ENCODE peak calls at places on chromosomes 6 and 20, in five cellular contexts. One of them, this sample, is unnamed.

GRCh38 chr6:160730911-160731310 is 28.9 kb downstream of the PLG start:
- DNase-seq in aorta: no peak
- DNase-seq in lung: no peak
- DNase-seq in K562: peak; percentile 63
- DNase-seq in activated naive CD4-positive, alpha-beta T cell treated with anti-CD3 and anti-CD28 coated beads, Interleukin-2, amount 10 ng/mL, durations not matched to agents 7 days and 5 days: no peak
- DNase-seq in this sample: peak; percentile 30

GRCh38 chr6:132964101-132964867 is 149.9 kb downstream of the RPS12 start:
- DNase-seq in activated naive CD4-positive, alpha-beta T cell treated with anti-CD3 and anti-CD28 coated beads, Interleukin-2, amount 10 ng/mL, durations not matched to agents 7 days and 5 days: no peak
- DNase-seq in aorta: no peak
- DNase-seq in K562: peak; percentile 75
- DNase-seq in lung: no peak
- DNase-seq in this sample: no peak

GRCh38 chr6:84422380-84422968 is 195.0 kb upstream of the CEP162 start:
- DNase-seq in aorta: peak; percentile 91
- DNase-seq in activated naive CD4-positive, alpha-beta T cell treated with anti-CD3 and anti-CD28 coated beads, Interleukin-2, amount 10 ng/mL, durations not matched to agents 7 days and 5 days: peak; percentile 20
- DNase-seq in lung: peak; percentile 35
- DNase-seq in K562: peak; percentile 75
- DNase-seq in this sample: peak; percentile 71

GRCh38 chr6:125567407-125567806 is 182.0 kb upstream of the HEY2 start:
- DNase-seq in K562: no peak
- DNase-seq in aorta: no peak
- DNase-seq in lung: no peak
- DNase-seq in activated naive CD4-positive, alpha-beta T cell treated with anti-CD3 and anti-CD28 coated beads, Interleukin-2, amount 10 ng/mL, durations not matched to agents 7 days and 5 days: no peak
- DNase-seq in this sample: no peak

GRCh38 chr20:722822-723644 is 45.3 kb downstream of the SLC52A3 start:
- DNase-seq in lung: no peak
- DNase-seq in K562: no peak
- DNase-seq in aorta: peak; percentile 24
- DNase-seq in activated naive CD4-positive, alpha-beta T cell treated with anti-CD3 and anti-CD28 coated beads, Interleukin-2, amount 10 ng/mL, durations not matched to agents 7 days and 5 days: no peak
- DNase-seq in this sample: no peak

GRCh38 chr20:53623454-53624206 is 30.0 kb upstream of the ZNF217 start:
- DNase-seq in aorta: peak; percentile 81
- DNase-seq in activated naive CD4-positive, alpha-beta T cell treated with anti-CD3 and anti-CD28 coated beads, Interleukin-2, amount 10 ng/mL, durations not matched to agents 7 days and 5 days: peak; percentile 56
- DNase-seq in K562: peak; percentile 86
- DNase-seq in lung: peak; percentile 36
- DNase-seq in this sample: peak; percentile 61

GRCh38 chr20:13567663-13568062 is 71.1 kb downstream of the TASP1 start:
- DNase-seq in aorta: no peak
- DNase-seq in lung: no peak
- DNase-seq in K562: no peak
- DNase-seq in activated naive CD4-positive, alpha-beta T cell treated with anti-CD3 and anti-CD28 coated beads, Interleukin-2, amount 10 ng/mL, durations not matched to agents 7 days and 5 days: no peak
- DNase-seq in this sample: no peak

GRCh38 chr6:6884193-6884627 is 223.6 kb upstream of the RREB1 start:
- DNase-seq in activated naive CD4-positive, alpha-beta T cell treated with anti-CD3 and anti-CD28 coated beads, Interleukin-2, amount 10 ng/mL, durations not matched to agents 7 days and 5 days: no peak
- DNase-seq in lung: no peak
- DNase-seq in aorta: no peak
- DNase-seq in K562: no peak
- DNase-seq in this sample: no peak

GRCh38 chr20:54152227-54153040 is 21.4 kb downstream of the CYP24A1 start:
- DNase-seq in K562: no peak
- DNase-seq in activated naive CD4-positive, alpha-beta T cell treated with anti-CD3 and anti-CD28 coated beads, Interleukin-2, amount 10 ng/mL, durations not matched to agents 7 days and 5 days: no peak
- DNase-seq in lung: no peak
- DNase-seq in aorta: no peak
- DNase-seq in this sample: no peak

GRCh38 chr20:50303573-50304500 is 113.2 kb downstream of the CEBPB start:
- DNase-seq in K562: peak; percentile 73
- DNase-seq in activated naive CD4-positive, alpha-beta T cell treated with anti-CD3 and anti-CD28 coated beads, Interleukin-2, amount 10 ng/mL, durations not matched to agents 7 days and 5 days: no peak
- DNase-seq in aorta: peak; percentile 88
- DNase-seq in lung: peak; percentile 74
- DNase-seq in this sample: no peak

GRCh38 chr20:9374068-9374467 is 140.3 kb upstream of the LAMP5 start:
- DNase-seq in activated naive CD4-positive, alpha-beta T cell treated with anti-CD3 and anti-CD28 coated beads, Interleukin-2, amount 10 ng/mL, durations not matched to agents 7 days and 5 days: no peak
- DNase-seq in K562: no peak
- DNase-seq in lung: no peak
- DNase-seq in aorta: no peak
- DNase-seq in this sample: no peak

GRCh38 chr6:13431861-13432465 is 55.4 kb downstream of the GFOD1 start:
- DNase-seq in activated naive CD4-positive, alpha-beta T cell treated with anti-CD3 and anti-CD28 coated beads, Interleukin-2, amount 10 ng/mL, durations not matched to agents 7 days and 5 days: peak; percentile 31
- DNase-seq in K562: peak; percentile 16
- DNase-seq in aorta: no peak
- DNase-seq in lung: no peak
- DNase-seq in this sample: no peak

GRCh38 chr6:128208078-128208477 is 307.2 kb upstream of the THEMIS start:
- DNase-seq in aorta: no peak
- DNase-seq in K562: no peak
- DNase-seq in lung: no peak
- DNase-seq in activated naive CD4-positive, alpha-beta T cell treated with anti-CD3 and anti-CD28 coated beads, Interleukin-2, amount 10 ng/mL, durations not matched to agents 7 days and 5 days: no peak
- DNase-seq in this sample: no peak

GRCh38 chr6:72042088-72042487 is 155.7 kb downstream of the RIMS1 start:
- DNase-seq in activated naive CD4-positive, alpha-beta T cell treated with anti-CD3 and anti-CD28 coated beads, Interleukin-2, amount 10 ng/mL, durations not matched to agents 7 days and 5 days: no peak
- DNase-seq in lung: no peak
- DNase-seq in K562: no peak
- DNase-seq in aorta: no peak
- DNase-seq in this sample: no peak

GRCh38 chr6:28695671-28696537 is 170.2 kb downstream of the GPX5 start:
- DNase-seq in K562: no peak
- DNase-seq in aorta: no peak
- DNase-seq in activated naive CD4-positive, alpha-beta T cell treated with anti-CD3 and anti-CD28 coated beads, Interleukin-2, amount 10 ng/mL, durations not matched to agents 7 days and 5 days: no peak
- DNase-seq in lung: no peak
- DNase-seq in this sample: no peak

GRCh38 chr20:47148059-47148458 is 208.4 kb downstream of the ZMYND8 start:
- DNase-seq in activated naive CD4-positive, alpha-beta T cell treated with anti-CD3 and anti-CD28 coated beads, Interleukin-2, amount 10 ng/mL, durations not matched to agents 7 days and 5 days: no peak
- DNase-seq in lung: no peak
- DNase-seq in aorta: no peak
- DNase-seq in K562: no peak
- DNase-seq in this sample: no peak

GRCh38 chr6:108589244-108589730 is 28.6 kb downstream of the FOXO3 start:
- DNase-seq in activated naive CD4-positive, alpha-beta T cell treated with anti-CD3 and anti-CD28 coated beads, Interleukin-2, amount 10 ng/mL, durations not matched to agents 7 days and 5 days: no peak
- DNase-seq in K562: peak; percentile 82
- DNase-seq in lung: peak; percentile 85
- DNase-seq in aorta: peak; percentile 79
- DNase-seq in this sample: no peak

GRCh38 chr6:43772571-43773049 is 2.6 kb downstream of the VEGFA start:
- DNase-seq in activated naive CD4-positive, alpha-beta T cell treated with anti-CD3 and anti-CD28 coated beads, Interleukin-2, amount 10 ng/mL, durations not matched to agents 7 days and 5 days: no peak
- DNase-seq in lung: no peak
- DNase-seq in aorta: peak; percentile 74
- DNase-seq in K562: peak; percentile 65
- DNase-seq in this sample: peak; percentile 33

GRCh38 chr6:63923139-63923739 is 287.6 kb downstream of the PHF3 start:
- DNase-seq in aorta: no peak
- DNase-seq in K562: peak; percentile 24
- DNase-seq in lung: no peak
- DNase-seq in activated naive CD4-positive, alpha-beta T cell treated with anti-CD3 and anti-CD28 coated beads, Interleukin-2, amount 10 ng/mL, durations not matched to agents 7 days and 5 days: no peak
- DNase-seq in this sample: peak; percentile 40

GRCh38 chr6:78363688-78364087 is 503.7 kb upstream of the IRAK1BP1 start:
- DNase-seq in aorta: no peak
- DNase-seq in lung: no peak
- DNase-seq in K562: no peak
- DNase-seq in activated naive CD4-positive, alpha-beta T cell treated with anti-CD3 and anti-CD28 coated beads, Interleukin-2, amount 10 ng/mL, durations not matched to agents 7 days and 5 days: no peak
- DNase-seq in this sample: no peak

GRCh38 chr6:159169193-159169555 is at the start of gene FNDC1:
- DNase-seq in aorta: peak; percentile 85
- DNase-seq in activated naive CD4-positive, alpha-beta T cell treated with anti-CD3 and anti-CD28 coated beads, Interleukin-2, amount 10 ng/mL, durations not matched to agents 7 days and 5 days: peak; percentile 71
- DNase-seq in lung: no peak
- DNase-seq in K562: peak; percentile 35
- DNase-seq in this sample: peak; percentile 92

GRCh38 chr6:40695750-40696415 is 108.7 kb upstream of the LRFN2 start:
- DNase-seq in lung: no peak
- DNase-seq in activated naive CD4-positive, alpha-beta T cell treated with anti-CD3 and anti-CD28 coated beads, Interleukin-2, amount 10 ng/mL, durations not matched to agents 7 days and 5 days: no peak
- DNase-seq in K562: no peak
- DNase-seq in aorta: no peak
- DNase-seq in this sample: no peak

GRCh38 chr6:11270030-11271027 is 37.9 kb upstream of the NEDD9 start:
- DNase-seq in lung: no peak
- DNase-seq in aorta: no peak
- DNase-seq in activated naive CD4-positive, alpha-beta T cell treated with anti-CD3 and anti-CD28 coated beads, Interleukin-2, amount 10 ng/mL, durations not matched to agents 7 days and 5 days: no peak
- DNase-seq in K562: no peak
- DNase-seq in this sample: peak; percentile 71

GRCh38 chr20:1711266-1711665 is 53.7 kb upstream of the SIRPG start:
- DNase-seq in lung: peak; percentile 7
- DNase-seq in K562: no peak
- DNase-seq in activated naive CD4-positive, alpha-beta T cell treated with anti-CD3 and anti-CD28 coated beads, Interleukin-2, amount 10 ng/mL, durations not matched to agents 7 days and 5 days: no peak
- DNase-seq in aorta: no peak
- DNase-seq in this sample: no peak

GRCh38 chr6:7914991-7915789 is 4.6 kb upstream of the TXNDC5 start:
- DNase-seq in lung: no peak
- DNase-seq in activated naive CD4-positive, alpha-beta T cell treated with anti-CD3 and anti-CD28 coated beads, Interleukin-2, amount 10 ng/mL, durations not matched to agents 7 days and 5 days: no peak
- DNase-seq in aorta: no peak
- DNase-seq in K562: no peak
- DNase-seq in this sample: no peak

GRCh38 chr6:169932491-169932890 is 181.1 kb downstream of the ERMARD start:
- DNase-seq in activated naive CD4-positive, alpha-beta T cell treated with anti-CD3 and anti-CD28 coated beads, Interleukin-2, amount 10 ng/mL, durations not matched to agents 7 days and 5 days: no peak
- DNase-seq in K562: peak; percentile 24
- DNase-seq in aorta: no peak
- DNase-seq in lung: no peak
- DNase-seq in this sample: no peak

GRCh38 chr6:148831531-148831930 is 84.7 kb downstream of the UST start:
- DNase-seq in activated naive CD4-positive, alpha-beta T cell treated with anti-CD3 and anti-CD28 coated beads, Interleukin-2, amount 10 ng/mL, durations not matched to agents 7 days and 5 days: no peak
- DNase-seq in K562: no peak
- DNase-seq in lung: no peak
- DNase-seq in aorta: no peak
- DNase-seq in this sample: no peak

GRCh38 chr6:71226151-71226550 is 62.5 kb upstream of the OGFRL1 start:
- DNase-seq in K562: no peak
- DNase-seq in lung: no peak
- DNase-seq in activated naive CD4-positive, alpha-beta T cell treated with anti-CD3 and anti-CD28 coated beads, Interleukin-2, amount 10 ng/mL, durations not matched to agents 7 days and 5 days: no peak
- DNase-seq in aorta: no peak
- DNase-seq in this sample: no peak

GRCh38 chr6:111997863-111998191 is 56.1 kb upstream of the CCN6 start:
- DNase-seq in K562: no peak
- DNase-seq in aorta: no peak
- DNase-seq in lung: no peak
- DNase-seq in activated naive CD4-positive, alpha-beta T cell treated with anti-CD3 and anti-CD28 coated beads, Interleukin-2, amount 10 ng/mL, durations not matched to agents 7 days and 5 days: no peak
- DNase-seq in this sample: no peak